ENCODE peak calls at places on chromosomes 6 and 20, in seven cellular contexts. P, N, S, V, Q, H and F are unnamed samples.

GRCh38 chr6:104597541-104598050 is 262.1 kb downstream of the HACE1 start:
- DNase-seq in S (no peak), P (no peak), V (no peak), H (no peak), Q (no peak), N (no peak), F (no peak)

GRCh38 chr20:50658804-50659380 is 32.5 kb downstream of the RIPOR3 start:
- DNase-seq in V (no peak), P (no peak), Q (peak), N (no peak), H (no peak), S (no peak), F (no peak)

GRCh38 chr20:36202891-36203338 is 33.4 kb upstream of the AAR2 start:
- DNase-seq in H (peak), S (peak), N (peak), V (peak), Q (peak), P (peak), F (peak)

GRCh38 chr6:75234126-75234865 is 9.3 kb downstream of the COX7A2 start:
- DNase-seq in P (no peak), S (no peak), Q (no peak), N (no peak), V (peak), H (no peak), F (peak)

GRCh38 chr20:41509316-41509715 is 108.9 kb downstream of the CHD6 start:
- DNase-seq in H (no peak), S (no peak), N (no peak), V (no peak), P (no peak), Q (no peak), F (no peak)

GRCh38 chr6:43247115-43247999 is 4.1 kb downstream of the TTBK1 start:
- DNase-seq in V (peak), Q (peak), H (peak), S (peak), N (peak), P (peak), F (peak)

GRCh38 chr6:18277181-18278006 is 13.1 kb upstream of the DEK start:
- DNase-seq in S (peak), P (no peak), N (no peak), Q (no peak), H (no peak), V (no peak), F (peak)

GRCh38 chr6:156780117-156780641 is 3.0 kb downstream of the ARID1B start:
- DNase-seq in N (peak), V (peak), S (peak), H (peak), P (peak), Q (peak), F (peak)

GRCh38 chr6:16690244-16691142 is 70.8 kb downstream of the ATXN1 start:
- DNase-seq in Q (no peak), V (no peak), H (no peak), N (no peak), P (peak), S (no peak), F (no peak)

GRCh38 chr6:42260424-42260888 is 42.8 kb upstream of the MRPS10 start:
- DNase-seq in V (no peak), S (no peak), Q (no peak), N (no peak), P (peak), H (no peak), F (no peak)

GRCh38 chr6:15864033-15864707 is 201.3 kb upstream of the DTNBP1 start:
- DNase-seq in V (no peak), Q (no peak), P (no peak), N (no peak), S (no peak), H (no peak), F (no peak)

GRCh38 chr20:20593447-20594170 is 118.8 kb downstream of the RALGAPA2 start:
- DNase-seq in Q (no peak), N (no peak), S (peak), H (no peak), P (peak), V (peak), F (no peak)

GRCh38 chr20:54539521-54540046 is 64.2 kb downstream of the DOK5 start:
- DNase-seq in N (no peak), P (no peak), Q (no peak), H (no peak), V (no peak), S (no peak), F (no peak)

GRCh38 chr6:158853072-158853871 is 34.1 kb upstream of the EZR start:
- DNase-seq in Q (peak), N (peak), S (peak), H (peak), V (no peak), P (peak), F (no peak)

GRCh38 chr20:40640667-40641066 is 48.4 kb downstream of the MAFB start:
- DNase-seq in H (no peak), N (no peak), V (no peak), Q (no peak), P (no peak), S (no peak), F (no peak)

GRCh38 chr20:50425076-50425475 is 85.1 kb upstream of the PTPN1 start:
- DNase-seq in H (no peak), V (no peak), S (no peak), P (peak), Q (no peak), N (no peak), F (no peak)

GRCh38 chr6:81241126-81241525 is 511.4 kb downstream of the TENT5A start:
- DNase-seq in P (no peak), S (no peak), H (no peak), N (no peak), Q (no peak), V (no peak), F (no peak)

GRCh38 chr6:54697423-54697822 is 149.1 kb upstream of the FAM83B start:
- DNase-seq in V (no peak), Q (no peak), P (peak), N (no peak), S (no peak), H (no peak), F (no peak)

GRCh38 chr6:29552512-29553051 is 7.0 kb downstream of the UBD start:
- DNase-seq in Q (no peak), P (peak), V (no peak), S (peak), N (no peak), H (peak), F (no peak)

GRCh38 chr20:13610205-13610604 is 28.5 kb downstream of the TASP1 start:
- DNase-seq in H (no peak), P (peak), N (no peak), Q (no peak), S (peak), V (no peak), F (no peak)

GRCh38 chr6:167828325-167828956 is 1.7 kb downstream of the AFDN start:
- DNase-seq in H (no peak), Q (no peak), S (no peak), V (no peak), P (no peak), N (no peak), F (no peak)

GRCh38 chr6:70998148-70998547 is 41.3 kb upstream of the B3GAT2 start:
- DNase-seq in V (no peak), P (no peak), Q (no peak), N (no peak), S (no peak), H (no peak), F (no peak)

GRCh38 chr6:114100421-114100820 is 129.5 kb upstream of the HDAC2 start:
- DNase-seq in N (no peak), S (no peak), P (no peak), Q (no peak), H (no peak), V (no peak), F (no peak)

GRCh38 chr6:160750276-160750689 is 48.2 kb downstream of the PLG start:
- DNase-seq in P (peak), S (peak), V (no peak), Q (no peak), N (no peak), H (no peak), F (no peak)

GRCh38 chr6:105484238-105485161 is 81.6 kb upstream of the PREP start:
- DNase-seq in P (peak), S (peak), N (no peak), V (no peak), Q (no peak), H (peak), F (no peak)

GRCh38 chr6:89690944-89691324 is 52.4 kb upstream of the LYRM2 start:
- DNase-seq in H (no peak), P (no peak), N (no peak), S (no peak), Q (no peak), V (no peak), F (no peak)

GRCh38 chr20:23613676-23614075 is 8.0 kb upstream of the CST9 start:
- DNase-seq in N (no peak), V (no peak), P (no peak), S (no peak), Q (no peak), H (no peak), F (no peak)

GRCh38 chr20:62815066-62815991 is 1.5 kb upstream of the COL9A3 start:
- DNase-seq in Q (peak), P (no peak), N (no peak), S (peak), V (no peak), H (no peak), F (no peak)
- H3K27ac ChIP-seq in Q (no peak), P (peak), N (no peak), S (no peak), V (no peak), H (no peak), F (no peak)

GRCh38 chr20:57704245-57704644 is 5.6 kb downstream of the PMEPA1 start:
- DNase-seq in P (no peak), N (no peak), V (no peak), H (no peak), Q (no peak), S (no peak), F (no peak)

GRCh38 chr20:57702091-57702490 is 7.7 kb downstream of the PMEPA1 start:
- DNase-seq in S (no peak), P (no peak), H (no peak), V (no peak), Q (no peak), N (no peak), F (no peak)

GRCh38 chr20:57701651-57702050 is 8.2 kb downstream of the PMEPA1 start:
- DNase-seq in H (no peak), V (no peak), S (no peak), N (no peak), Q (no peak), P (no peak), F (no peak)

GRCh38 chr20:57702521-57702920 is 7.3 kb downstream of the PMEPA1 start:
- DNase-seq in Q (no peak), V (no peak), N (no peak), S (no peak), P (no peak), H (no peak), F (no peak)

GRCh38 chr20:57703013-57703412 is 6.8 kb downstream of the PMEPA1 start:
- DNase-seq in N (no peak), S (no peak), Q (no peak), V (no peak), H (no peak), P (no peak), F (no peak)
- H3K27ac ChIP-seq in N (no peak), S (no peak), Q (no peak), V (no peak), H (no peak), P (peak), F (no peak)

DNA sequence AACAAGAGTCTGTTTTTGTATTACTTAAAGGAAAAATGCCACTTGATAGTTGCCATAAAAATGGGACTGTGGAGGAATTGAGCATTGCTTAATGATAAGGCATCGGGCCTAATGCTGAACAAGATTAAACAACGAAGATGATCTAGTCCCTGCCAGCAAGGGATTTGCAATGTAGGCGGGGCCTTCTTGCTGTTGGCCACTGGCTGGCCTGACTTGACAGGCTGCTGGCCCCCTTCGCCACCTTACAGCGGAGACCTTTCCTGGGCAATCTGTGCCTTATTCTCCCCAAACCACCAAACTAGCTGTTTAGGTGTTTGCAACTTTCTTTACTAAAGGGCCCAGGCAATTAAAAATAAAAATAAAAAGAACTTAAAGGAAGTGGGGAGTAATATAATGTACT is 183.9 kb downstream of the CD109 start:
- DNase-seq in V (no peak), S (no peak), Q (no peak), H (no peak), N (no peak), P (no peak), F (no peak)
- H3K27ac ChIP-seq in V (no peak), S (no peak), Q (no peak), H (no peak), N (no peak), P (no peak), F (no peak)

GRCh38 chr6:137646506-137646905 is 152.3 kb upstream of the OLIG3 start:
- DNase-seq in H (no peak), P (no peak), Q (no peak), N (no peak), V (no peak), S (no peak), F (no peak)
- H3K27ac ChIP-seq in H (no peak), P (no peak), Q (no peak), N (no peak), V (no peak), S (no peak), F (no peak)

GRCh38 chr6:40947876-40948514 is 91.0 kb downstream of the UNC5CL start:
- DNase-seq in S (no peak), H (no peak), Q (no peak), N (no peak), V (no peak), P (no peak), F (no peak)
- H3K27ac ChIP-seq in S (no peak), H (no peak), Q (no peak), N (no peak), V (no peak), P (peak), F (no peak)

DNA sequence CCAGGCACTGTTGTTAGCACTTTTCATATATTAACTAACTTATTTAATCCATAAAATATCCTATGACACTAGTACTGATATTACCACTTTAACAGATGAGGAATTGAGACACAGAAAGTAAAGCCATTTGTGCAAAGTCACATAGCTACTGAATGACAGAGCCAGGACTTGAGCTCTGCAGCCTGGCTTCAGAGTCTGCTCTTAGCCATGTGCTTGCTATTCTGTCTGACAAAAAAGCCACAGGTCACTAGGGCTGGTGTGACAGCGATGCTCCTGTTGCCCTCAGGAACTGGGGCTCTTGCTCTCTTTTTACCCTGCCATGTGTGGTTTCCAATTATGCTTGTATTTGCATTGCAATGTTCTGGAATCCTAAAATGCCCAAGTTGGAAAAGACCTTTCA is 44.7 kb upstream of the RNF8 start:
- DNase-seq in S (no peak), V (no peak), N (no peak), P (no peak), Q (no peak), H (no peak), F (no peak)
- H3K27ac ChIP-seq in S (no peak), V (no peak), N (no peak), P (no peak), Q (no peak), H (no peak), F (no peak)